ENCODE peak calls at places on chromosomes 7 and 10, in five cellular contexts. M, I, D, H and J are unnamed samples.

GRCh38 chr7:65233409-65234034 is 140.1 kb upstream of the ZNF92 start:
- DNase-seq in M (no peak), D (no peak), H (no peak), I (no peak), J (no peak)

GRCh38 chr7:44097064-44097932 is 6.8 kb upstream of the AEBP1 start:
- DNase-seq in M (no peak), I (no peak), D (no peak), H (no peak), J (no peak)

GRCh38 chr10:30019468-30019867 is 39.9 kb downstream of the JCAD start:
- DNase-seq in M (no peak), D (no peak), I (no peak), H (no peak), J (no peak)

GRCh38 chr10:69228151-69228550 is 8.0 kb downstream of the HKDC1 start:
- DNase-seq in D (peak; percentile 87), M (no peak), H (no peak), I (no peak), J (no peak)

GRCh38 chr10:110498087-110498981 is 627 bp downstream of the DUSP5 start:
- DNase-seq in H (peak; percentile 50), I (peak; percentile 63), D (peak; percentile 58), M (peak; percentile 22), J (peak; percentile 45)

GRCh38 chr10:101766753-101767599 is 8.9 kb downstream of the FGF8 start:
- DNase-seq in M (no peak), D (no peak), H (no peak), I (no peak), J (no peak)

GRCh38 chr7:17516768-17517167 is 218.3 kb downstream of the AHR start:
- DNase-seq in M (no peak), I (no peak), H (no peak), D (no peak), J (no peak)

GRCh38 chr7:41401833-41402232 is 301.1 kb downstream of the INHBA start:
- DNase-seq in D (no peak), I (no peak), H (no peak), M (no peak), J (no peak)

GRCh38 chr7:50304158-50304910 is at the start of gene IKZF1:
- DNase-seq in H (no peak), I (peak; percentile 67), D (peak; percentile 12), M (peak; percentile 50), J (peak; percentile 20)

GRCh38 chr7:10648289-10648688 is 325.4 kb upstream of the PHF14 start:
- DNase-seq in H (no peak), M (no peak), D (no peak), I (no peak), J (no peak)

GRCh38 chr7:80943342-80943741 is 24.5 kb upstream of the SEMA3C start:
- DNase-seq in D (no peak), I (no peak), M (no peak), H (no peak), J (no peak)